ENCODE peak calls at places on chromosome 11, in four cellular contexts. Y is transverse colon, U is left ventricle myocardium inferior, F is K562. M is an unnamed sample.
A peak's percentile ranks its signal among the peaks of the same experiment; 100 is the strongest.

GRCh38 chr11:46686886-46687810 is 13.3 kb downstream of the ARHGAP1 start:
- DNase-seq in U (no peak), F (no peak), Y (no peak), M (no peak)

GRCh38 chr11:67539588-67539987 is 16.3 kb upstream of the CABP2 start:
- DNase-seq in F (peak; percentile 59), U (no peak), Y (no peak), M (no peak)

GRCh38 chr11:117187007-117187406 is 8.5 kb downstream of the SIDT2 start:
- DNase-seq in F (no peak), Y (no peak), U (no peak), M (no peak)

GRCh38 chr11:115664313-115664712 is 160.1 kb upstream of the CADM1 start:
- DNase-seq in U (no peak), F (no peak), Y (no peak), M (no peak)

GRCh38 chr11:119107538-119108150 is 500 bp downstream of the C2CD2L start:
- DNase-seq in Y (no peak), F (peak; percentile 16), U (no peak), M (peak; percentile 52)

GRCh38 chr11:46360878-46361277 is 13.6 kb downstream of the DGKZ start:
- DNase-seq in F (no peak), Y (no peak), U (no peak), M (no peak)

GRCh38 chr11:117187799-117188481 is 9.4 kb downstream of the SIDT2 start:
- DNase-seq in Y (no peak), F (no peak), U (no peak), M (no peak)

GRCh38 chr11:17036666-17037658 is 22.7 kb upstream of the PLEKHA7 start:
- DNase-seq in Y (peak; percentile 43), U (no peak), F (no peak), M (peak; percentile 54)

GRCh38 chr11:114447892-114448291 is 8.6 kb downstream of the REXO2 start:
- DNase-seq in Y (no peak), U (no peak), F (no peak), M (peak; percentile 24)

GRCh38 chr11:111331711-111332479 is 33.5 kb downstream of the POU2AF3 start:
- DNase-seq in F (no peak), U (no peak), Y (no peak), M (no peak)

GRCh38 chr11:122951231-122951630 is 30.4 kb downstream of the BSX start:
- DNase-seq in Y (no peak), U (no peak), F (no peak), M (no peak)

GRCh38 chr11:128179512-128179911 is 407.8 kb downstream of the ETS1 start:
- DNase-seq in F (no peak), U (no peak), Y (no peak), M (no peak)

GRCh38 chr11:13972033-13972910 is 9.7 kb downstream of the SPON1 start:
- DNase-seq in Y (no peak), F (no peak), U (no peak), M (no peak)

GRCh38 chr11:123211134-123211879 is 16.3 kb upstream of the CLMP start:
- DNase-seq in U (no peak), F (no peak), Y (no peak), M (no peak)

GRCh38 chr11:131302831-131303230 is 67.6 kb upstream of the NTM start:
- DNase-seq in F (no peak), Y (no peak), U (no peak), M (no peak)

GRCh38 chr11:88288560-88288959 is 49.0 kb downstream of the CTSC start:
- DNase-seq in U (no peak), Y (no peak), F (no peak), M (no peak)

GRCh38 chr11:112555491-112556364 is 295.1 kb upstream of the PLET1 start:
- DNase-seq in Y (peak; percentile 67), F (peak; percentile 65), U (peak; percentile 48), M (peak; percentile 68)

GRCh38 chr11:125141686-125142535 is 22.6 kb upstream of the PKNOX2 start:
- DNase-seq in F (peak; percentile 87), Y (peak; percentile 30), U (peak; percentile 28), M (peak; percentile 82)

GRCh38 chr11:133082453-133082781 is 449.9 kb downstream of the OPCML start:
- DNase-seq in F (no peak), Y (peak; percentile 26), U (peak; percentile 30), M (no peak)

GRCh38 chr11:61966673-61967176 is 709 bp downstream of the FTH1 start:
- DNase-seq in F (peak; percentile 71), U (no peak), Y (no peak), M (no peak)

GRCh38 chr11:61967177-61967923 is at the start of gene FTH1:
- DNase-seq in U (peak; percentile 93), Y (peak; percentile 96), F (peak; percentile 90), M (peak; percentile 96)

GRCh38 chr11:61969391-61969758 is 1.9 kb upstream of the FTH1 start:
- DNase-seq in F (no peak), Y (no peak), U (no peak), M (no peak)

GRCh38 chr11:61968758-61969390 is 1.4 kb upstream of the FTH1 start:
- DNase-seq in Y (no peak), U (no peak), F (no peak), M (no peak)

DNA sequence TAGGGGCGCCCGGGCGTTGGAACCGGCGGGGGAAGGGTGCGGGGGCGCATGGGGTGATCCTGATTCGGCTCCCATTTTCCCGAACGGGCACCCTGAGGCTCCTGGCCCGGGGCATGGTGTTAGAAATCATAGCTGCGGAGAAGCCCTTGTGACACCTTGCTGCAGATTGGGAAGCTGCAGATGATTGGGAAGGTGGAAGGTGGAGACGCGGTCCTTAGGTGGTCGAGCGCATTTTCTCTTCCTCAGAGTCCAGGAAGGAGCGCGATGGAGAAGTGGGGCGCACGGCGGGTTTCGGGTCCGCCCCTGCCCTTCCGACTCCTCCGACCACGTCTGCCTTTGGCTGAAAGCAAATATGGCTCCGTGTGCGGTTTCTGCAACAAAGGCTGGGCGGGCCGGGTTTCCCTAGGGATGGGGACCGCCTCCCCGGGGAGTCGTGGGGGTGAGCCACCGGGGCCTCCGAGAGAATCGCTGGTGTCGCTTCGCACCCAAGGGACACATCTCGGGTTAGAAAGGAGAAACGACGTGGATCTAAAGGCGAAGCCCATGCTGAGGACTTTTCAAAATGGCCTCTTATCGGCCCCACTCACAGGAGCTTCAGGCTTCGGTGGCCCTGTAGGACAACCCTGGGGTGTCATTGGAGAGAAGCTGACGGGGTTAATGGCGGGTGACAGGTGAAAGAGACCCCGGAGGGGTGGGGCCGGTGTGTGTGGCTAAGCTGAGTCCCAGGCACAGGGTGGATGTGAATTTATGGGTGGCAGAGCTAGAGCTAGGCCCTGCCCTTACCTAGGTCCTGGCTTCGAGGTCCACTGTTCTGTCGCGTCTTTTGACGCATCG is 707 bp upstream of the FTH1 start:
- DNase-seq in F (peak; percentile 31), Y (peak; percentile 65), U (peak; percentile 51), M (peak; percentile 58)
- H3K4me1 ChIP-seq in F (peaks cover 48% of the 10 kb centered on the region), Y (peaks cover 74% of the 10 kb centered on the region), U (peaks cover 95% of the 10 kb centered on the region), M (peaks cover 43% of the 10 kb centered on the region)

GRCh38 chr11:74846770-74847169 is 98.1 kb downstream of the RNF169 start:
- DNase-seq in F (no peak), U (no peak), Y (no peak), M (no peak)

GRCh38 chr11:74842967-74843366 is 94.3 kb downstream of the RNF169 start:
- DNase-seq in U (no peak), F (no peak), Y (no peak), M (no peak)

GRCh38 chr11:74845978-74846517 is 97.4 kb downstream of the RNF169 start:
- DNase-seq in U (no peak), F (no peak), Y (no peak), M (no peak)

GRCh38 chr11:74844865-74845264 is 96.2 kb downstream of the RNF169 start:
- DNase-seq in F (no peak), U (no peak), Y (no peak), M (no peak)

DNA sequence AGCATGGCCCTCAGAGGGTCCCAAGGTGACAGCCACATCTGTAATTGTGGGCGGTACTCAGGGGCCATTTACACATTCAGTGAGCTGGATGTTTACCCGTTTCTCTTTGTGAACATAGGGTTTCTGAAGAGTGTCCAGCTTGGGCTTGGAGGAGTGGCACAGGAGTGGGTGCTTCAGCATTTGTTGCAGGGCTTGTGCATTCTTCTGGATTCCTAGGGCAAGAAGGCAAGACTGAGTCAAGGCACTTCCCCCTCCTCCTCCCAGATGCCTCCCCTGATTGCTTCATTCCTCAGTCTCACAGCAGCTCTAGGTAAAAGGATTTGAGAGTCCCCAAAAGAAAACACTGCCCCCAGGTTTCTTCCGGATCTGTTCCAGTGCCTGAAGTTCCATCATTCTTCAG is 95.4 kb downstream of the RNF169 start:
- DNase-seq in U (no peak), F (no peak), Y (no peak), M (no peak)
- H3K36me3 ChIP-seq in U (peaks cover 58% of the 10 kb centered on the region), F (peaks cover 79% of the 10 kb centered on the region), Y (peaks cover 14% of the 10 kb centered on the region), M (no peaks in the 10 kb centered on the region)

GRCh38 chr11:82906236-82906635 is 4.7 kb downstream of the DDIAS start:
- DNase-seq in U (no peak), F (no peak), Y (no peak), M (no peak)
- TF ChIP-seq CTCF in U (peak; percentile 73), F (no peak), Y (peak; percentile 68), M (peak; percentile 59)

GRCh38 chr11:75539459-75540022 is 13.8 kb upstream of the GDPD5 start:
- DNase-seq in F (no peak), Y (no peak), U (no peak), M (no peak)

GRCh38 chr11:75538150-75538942 is 12.6 kb upstream of the GDPD5 start:
- DNase-seq in U (no peak), F (no peak), Y (no peak), M (no peak)

GRCh38 chr11:75537740-75538139 is 12.0 kb upstream of the GDPD5 start:
- DNase-seq in U (no peak), F (no peak), Y (no peak), M (no peak)

GRCh38 chr11:75535039-75535563 is 9.4 kb upstream of the GDPD5 start:
- DNase-seq in F (peak; percentile 52), U (no peak), Y (no peak), M (no peak)

GRCh38 chr11:75536786-75537629 is 11.3 kb upstream of the GDPD5 start:
- DNase-seq in F (peak; percentile 49), U (no peak), Y (no peak), M (no peak)
- H3K4me1 ChIP-seq in F (peaks cover 55% of the 10 kb centered on the region), U (peaks cover 16% of the 10 kb centered on the region), Y (peaks cover 4% of the 10 kb centered on the region), M (peaks cover 14% of the 10 kb centered on the region)

M was measured in Caco-2.